ENCODE peak calls at places on chromosomes 5 and 9, in six cellular contexts. L is esophagus squamous epithelium; G is WTC11; Z is activated CD8-positive, alpha-beta T cell treated with anti-CD3 and anti-CD28 coated beads for 36 hours; C is activated naive CD8-positive, alpha-beta T cell treated with anti-CD3 and anti-CD28 coated beads, Interleukin-2, amount 50 U/mL, for 24 hours; I is hypothalamus. J is an unnamed sample.

GRCh38 chr5:82105457-82105856 is 133.6 kb downstream of the ATG10 start:
- DNase-seq in C (peak; percentile 8), L (no peak), Z (peak; percentile 35), G (no peak), I (no peak), J (no peak)

GRCh38 chr5:140035881-140036280 is 7.2 kb downstream of the NRG2 start:
- DNase-seq in G (no peak), I (no peak), L (no peak), C (no peak), Z (no peak), J (no peak)

GRCh38 chr5:116361171-116361967 is 213.3 kb downstream of the SEMA6A start:
- DNase-seq in L (no peak), G (peak; percentile 82), C (no peak), Z (no peak), I (peak; percentile 68), J (no peak)

GRCh38 chr9:76756273-76756650 is 8.0 kb upstream of the PCA3 start:
- DNase-seq in C (no peak), G (peak; percentile 69), L (no peak), I (peak; percentile 28), Z (no peak), J (no peak)

GRCh38 chr5:64682608-64683007 is 7.7 kb upstream of the SHISAL2B start:
- DNase-seq in L (no peak), C (no peak), I (no peak), Z (no peak), G (peak; percentile 44), J (no peak)

GRCh38 chr9:85483214-85483613 is 258.5 kb downstream of the AGTPBP1 start:
- DNase-seq in I (no peak), Z (no peak), L (no peak), G (no peak), C (no peak), J (no peak)

GRCh38 chr5:87268126-87268969 is 665 bp downstream of the RASA1 start:
- DNase-seq in G (peak; percentile 64), I (peak; percentile 73), L (no peak), C (peak; percentile 73), Z (peak; percentile 81), J (peak; percentile 58)

GRCh38 chr9:98087420-98088354 is 31.2 kb downstream of the NANS start:
- DNase-seq in C (no peak), G (peak; percentile 72), I (no peak), L (no peak), Z (peak; percentile 27), J (no peak)

GRCh38 chr5:1551913-1552312 is 28.2 kb upstream of the LPCAT1 start:
- DNase-seq in L (no peak), C (no peak), G (no peak), I (no peak), Z (no peak), J (no peak)

GRCh38 chr5:103286622-103287021 is 28.1 kb downstream of the MACIR start:
- DNase-seq in Z (no peak), C (no peak), I (no peak), G (no peak), L (no peak), J (no peak)

GRCh38 chr5:134813407-134813806 is 32.4 kb upstream of the C5orf24 start:
- DNase-seq in Z (peak; percentile 34), L (no peak), I (no peak), C (no peak), G (no peak), J (no peak)

GRCh38 chr9:84271004-84271886 is 69.3 kb downstream of the SLC28A3 start:
- DNase-seq in G (peak; percentile 61), I (peak; percentile 80), C (peak; percentile 67), L (no peak), Z (peak; percentile 87), J (no peak)

J was measured in D721Med.